ENCODE peak calls at places on chromosomes 13 and 19, in four cellular contexts. W is tibial artery, J is fibroblast of pulmonary artery, M is iPS DF 19.7. Q is an unnamed sample.
A peak's percentile ranks its signal among the peaks of the same experiment; 100 is the strongest.

GRCh38 chr13:20101467-20102316 is 59.2 kb downstream of the GJA3 start:
- DNase-seq in W (no peak), J (no peak), M (no peak), Q (no peak)

GRCh38 chr13:88068316-88068715 is 397.1 kb downstream of the SLITRK5 start:
- DNase-seq in W (no peak), J (no peak), M (no peak), Q (no peak)

GRCh38 chr19:29745253-29745652 is 30.2 kb upstream of the C19orf12 start:
- DNase-seq in W (no peak), J (no peak), M (no peak), Q (no peak)

GRCh38 chr19:41921280-41922219 is 6.7 kb downstream of the ERFL start:
- DNase-seq in W (no peak), J (no peak), M (no peak), Q (no peak)

GRCh38 chr13:25291691-25292090 is 4.4 kb upstream of the MTMR6 start:
- DNase-seq in W (no peak), J (no peak), M (no peak), Q (no peak)

GRCh38 chr19:13150919-13151604 is 851 bp downstream of the IER2 start:
- DNase-seq in W (peak; percentile 81), J (no peak), M (no peak), Q (peak; percentile 47)

GRCh38 chr19:46288896-46289588 is 7.8 kb upstream of the HIF3A start:
- DNase-seq in W (peak; percentile 81), J (peak; percentile 98), M (no peak), Q (peak; percentile 55)

GRCh38 chr13:99386495-99386894 is 79.3 kb upstream of the GPR183 start:
- DNase-seq in W (no peak), J (no peak), M (no peak), Q (no peak)

GRCh38 chr13:111292710-111293485 is 27.5 kb upstream of the TEX29 start:
- DNase-seq in W (no peak), J (no peak), M (no peak), Q (no peak)

GRCh38 chr13:107035778-107036177 is 467.8 kb upstream of the ARGLU1 start:
- DNase-seq in W (no peak), J (peak; percentile 21), M (no peak), Q (no peak)

GRCh38 chr13:88246239-88246638 is 575.1 kb downstream of the SLITRK5 start:
- DNase-seq in W (no peak), J (no peak), M (no peak), Q (no peak)

GRCh38 chr13:82115391-82115790 is 1766.9 kb downstream of the SLITRK1 start:
- DNase-seq in W (no peak), J (no peak), M (no peak), Q (no peak)

GRCh38 chr19:41351339-41352245 is 2.1 kb downstream of the TGFB1 start:
- DNase-seq in W (peak; percentile 88), J (peak; percentile 60), M (no peak), Q (peak; percentile 75)

GRCh38 chr13:82634946-82635345 is 1247.3 kb downstream of the SLITRK1 start:
- DNase-seq in W (no peak), J (peak; percentile 23), M (no peak), Q (no peak)

GRCh38 chr13:104301216-104301975 is 1235.2 kb upstream of the SLC10A2 start:
- DNase-seq in W (no peak), J (no peak), M (no peak), Q (no peak)

GRCh38 chr19:55173717-55174409 is 6.2 kb downstream of the SYT5 start:
- DNase-seq in W (no peak), J (peak; percentile 78), M (no peak), Q (peak; percentile 63)

GRCh38 chr19:3775374-3775711 is 3.3 kb upstream of the RAX2 start:
- DNase-seq in W (no peak), J (no peak), M (no peak), Q (no peak)

GRCh38 chr13:75460644-75461043 is 21.3 kb downstream of the TBC1D4 start:
- DNase-seq in W (no peak), J (no peak), M (no peak), Q (no peak)

GRCh38 chr19:4049432-4049831 is 17.3 kb downstream of the ZBTB7A start:
- DNase-seq in W (no peak), J (no peak), M (no peak), Q (peak; percentile 68)

GRCh38 chr13:35598790-35599369 is 122.4 kb upstream of the MAB21L1 start:
- DNase-seq in W (no peak), J (no peak), M (no peak), Q (no peak)

GRCh38 chr13:41562083-41562482 is 104.7 kb downstream of the RGCC start:
- DNase-seq in W (no peak), J (peak; percentile 82), M (no peak), Q (peak; percentile 82)

GRCh38 chr19:55082023-55082851 is 6.6 kb downstream of the EPS8L1 start:
- DNase-seq in W (no peak), J (peak; percentile 58), M (no peak), Q (no peak)

GRCh38 chr19:4506449-4507149 is 11.7 kb downstream of the PLIN4 start:
- DNase-seq in W (no peak), J (peak; percentile 53), M (no peak), Q (no peak)

GRCh38 chr19:12628040-12629022 is 17.6 kb downstream of the ZNF791 start:
- DNase-seq in W (no peak), J (peak; percentile 36), M (no peak), Q (no peak)

GRCh38 chr13:24338721-24339120 is 29.3 kb downstream of the C1QTNF9 start:
- DNase-seq in W (peak; percentile 49), J (no peak), M (no peak), Q (no peak)